ENCODE peak calls at places on chromosomes 1 and 21, in ten cellular contexts. T is CD8-positive, alpha-beta T cell; R is mammary epithelial cell; S is aorta; V is MM.1S; C is HAP-1; M is cardiac muscle cell; P is Karpas-422; X is psoas muscle; N is lower lobe of right lung. I is an unnamed sample.

GRCh38 chr1:205748398-205749093 is 1.4 kb downstream of the NUCKS1 start:
- DNase-seq in T (no peak), R (peak; percentile 50), S (no peak), V (peak; percentile 31), C (peak; percentile 47), M (peak; percentile 96), P (peak; percentile 61), X (no peak), N (no peak), I (peak; percentile 34)

GRCh38 chr21:45248893-45249381 is 38.8 kb downstream of the POFUT2 start:
- DNase-seq in T (no peak), R (peak; percentile 10), S (peak; percentile 83), V (no peak), C (no peak), M (peak; percentile 46), P (no peak), X (no peak), N (no peak), I (peak; percentile 88)

GRCh38 chr1:22229374-22229773 is 86.5 kb upstream of the WNT4 start:
- DNase-seq in T (no peak), R (peak; percentile 87), S (no peak), V (no peak), C (no peak), M (peak; percentile 71), P (no peak), X (no peak), N (no peak), I (no peak)

GRCh38 chr1:222815367-222815765 is 527 bp downstream of the DISP1 start:
- DNase-seq in T (no peak), R (peak; percentile 38), S (peak; percentile 88), V (no peak), C (peak; percentile 16), M (peak; percentile 37), P (no peak), X (no peak), N (no peak), I (peak; percentile 76)

GRCh38 chr1:23150742-23151141 is 17.9 kb downstream of the LUZP1 start:
- DNase-seq in T (no peak), R (no peak), S (no peak), V (no peak), C (no peak), M (no peak), P (no peak), X (no peak), N (no peak), I (no peak)

GRCh38 chr1:70034403-70034802 is 171.0 kb downstream of the LRRC40 start:
- DNase-seq in T (no peak), R (peak; percentile 43), S (no peak), V (no peak), C (peak; percentile 53), M (peak; percentile 74), P (no peak), X (no peak), N (no peak), I (peak; percentile 13)

GRCh38 chr1:28208818-28209441 is 23.9 kb downstream of the DNAJC8 start:
- DNase-seq in T (peak; percentile 28), R (peak; percentile 62), S (no peak), V (peak; percentile 68), C (peak; percentile 47), M (peak; percentile 83), P (peak; percentile 89), X (peak; percentile 37), N (no peak), I (peak; percentile 52)

GRCh38 chr1:111960971-111961370 is 28.5 kb downstream of the KCND3 start:
- DNase-seq in T (no peak), R (no peak), S (no peak), V (no peak), C (no peak), M (no peak), P (no peak), X (no peak), N (no peak), I (no peak)

GRCh38 chr1:234093741-234094140 is 189.3 kb downstream of the SLC35F3 start:
- DNase-seq in T (no peak), R (no peak), S (peak; percentile 76), V (no peak), C (no peak), M (peak; percentile 9), P (no peak), X (peak; percentile 38), N (no peak), I (no peak)

GRCh38 chr1:30325085-30325935 is 398.1 kb downstream of the MATN1 start:
- DNase-seq in T (no peak), R (no peak), S (peak; percentile 55), V (no peak), C (no peak), M (no peak), P (no peak), X (no peak), N (no peak), I (no peak)

GRCh38 chr1:30324251-30325084 is 398.9 kb downstream of the MATN1 start:
- DNase-seq in T (no peak), R (no peak), S (peak; percentile 39), V (no peak), C (no peak), M (no peak), P (no peak), X (no peak), N (no peak), I (no peak)

GRCh38 chr1:30322859-30323257 is 400.5 kb downstream of the MATN1 start:
- DNase-seq in T (no peak), R (no peak), S (peak; percentile 24), V (no peak), C (no peak), M (no peak), P (no peak), X (no peak), N (no peak), I (no peak)

GRCh38 chr1:30323352-30323751 is 400.0 kb downstream of the MATN1 start:
- DNase-seq in T (no peak), R (no peak), S (peak; percentile 12), V (no peak), C (no peak), M (no peak), P (no peak), X (no peak), N (no peak), I (no peak)

GRCh38 chr1:30323841-30324240 is 399.5 kb downstream of the MATN1 start:
- DNase-seq in T (no peak), R (no peak), S (peak; percentile 24), V (no peak), C (no peak), M (no peak), P (no peak), X (no peak), N (no peak), I (peak; percentile 23)
- H3K4me3 ChIP-seq in T (no peak overlapping the region), R (no peak overlapping the region), S (no peak overlapping the region), V (no peak overlapping the region), C (no peak overlapping the region), M (no peak overlapping the region), P (no peak overlapping the region), X (no peak overlapping the region), N (no peak overlapping the region), I (no peak overlapping the region)

DNA sequence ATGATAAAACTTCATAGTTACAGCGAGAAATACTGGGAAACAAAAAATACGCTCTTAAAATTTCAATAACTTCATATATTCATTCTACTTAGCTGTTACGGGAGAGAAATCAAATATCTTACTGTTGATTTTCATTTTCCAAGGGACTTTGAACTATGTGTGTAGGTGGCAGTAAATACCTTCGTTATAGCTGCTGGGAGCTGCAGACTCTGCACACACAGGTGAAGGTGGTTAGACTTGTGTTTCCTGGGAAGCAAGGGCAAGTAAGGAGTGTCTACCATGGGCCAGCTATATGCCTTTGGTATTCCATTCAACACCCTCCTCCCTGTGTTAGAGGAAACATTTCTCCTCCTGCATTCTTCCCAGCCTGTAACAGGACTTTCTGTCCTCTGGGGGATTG is 51.4 kb upstream of the DIRAS3 start:
- DNase-seq in T (no peak), R (no peak), S (no peak), V (no peak), C (no peak), M (no peak), P (no peak), X (no peak), N (no peak), I (no peak)
- H3K9me3 ChIP-seq in T (no peaks in the 10 kb centered on the region), R (no peaks in the 10 kb centered on the region), S (no peaks in the 10 kb centered on the region), V (no peaks in the 10 kb centered on the region), C (no peaks in the 10 kb centered on the region), M (no peaks in the 10 kb centered on the region), P (no peaks in the 10 kb centered on the region), X (no peaks in the 10 kb centered on the region), N (no peaks in the 10 kb centered on the region), I (no peaks in the 10 kb centered on the region)

GRCh38 chr1:47707887-47708535 is 270.2 kb downstream of the FOXD2 start:
- DNase-seq in T (no peak), R (no peak), S (no peak), V (no peak), C (no peak), M (no peak), P (no peak), X (no peak), N (no peak), I (no peak)
- H3K27me3 ChIP-seq in T (peaks cover 33% of the 10 kb centered on the region), R (peaks cover 25% of the 10 kb centered on the region), S (no peaks in the 10 kb centered on the region), V (peaks cover 31% of the 10 kb centered on the region), C (no peaks in the 10 kb centered on the region), M (peaks cover 81% of the 10 kb centered on the region), P (no peaks in the 10 kb centered on the region), X (peaks cover 8% of the 10 kb centered on the region), N (peaks cover 57% of the 10 kb centered on the region), I (peaks cover 14% of the 10 kb centered on the region)

GRCh38 chr1:26281971-26282693 is 2.2 kb downstream of the SH3BGRL3 start:
- DNase-seq in T (no peak), R (no peak), S (peak; percentile 80), V (no peak), C (no peak), M (peak; percentile 54), P (peak; percentile 82), X (peak; percentile 46), N (no peak), I (no peak)
- H3K4me3 ChIP-seq in T (no peak overlapping the region), R (no peak overlapping the region), S (no peak overlapping the region), V (no peak overlapping the region), C (no peak overlapping the region), M (no peak overlapping the region), P (peak overlapping the region; percentile 73), X (no peak overlapping the region), N (peak overlapping the region; percentile 93), I (no peak overlapping the region)

DNA sequence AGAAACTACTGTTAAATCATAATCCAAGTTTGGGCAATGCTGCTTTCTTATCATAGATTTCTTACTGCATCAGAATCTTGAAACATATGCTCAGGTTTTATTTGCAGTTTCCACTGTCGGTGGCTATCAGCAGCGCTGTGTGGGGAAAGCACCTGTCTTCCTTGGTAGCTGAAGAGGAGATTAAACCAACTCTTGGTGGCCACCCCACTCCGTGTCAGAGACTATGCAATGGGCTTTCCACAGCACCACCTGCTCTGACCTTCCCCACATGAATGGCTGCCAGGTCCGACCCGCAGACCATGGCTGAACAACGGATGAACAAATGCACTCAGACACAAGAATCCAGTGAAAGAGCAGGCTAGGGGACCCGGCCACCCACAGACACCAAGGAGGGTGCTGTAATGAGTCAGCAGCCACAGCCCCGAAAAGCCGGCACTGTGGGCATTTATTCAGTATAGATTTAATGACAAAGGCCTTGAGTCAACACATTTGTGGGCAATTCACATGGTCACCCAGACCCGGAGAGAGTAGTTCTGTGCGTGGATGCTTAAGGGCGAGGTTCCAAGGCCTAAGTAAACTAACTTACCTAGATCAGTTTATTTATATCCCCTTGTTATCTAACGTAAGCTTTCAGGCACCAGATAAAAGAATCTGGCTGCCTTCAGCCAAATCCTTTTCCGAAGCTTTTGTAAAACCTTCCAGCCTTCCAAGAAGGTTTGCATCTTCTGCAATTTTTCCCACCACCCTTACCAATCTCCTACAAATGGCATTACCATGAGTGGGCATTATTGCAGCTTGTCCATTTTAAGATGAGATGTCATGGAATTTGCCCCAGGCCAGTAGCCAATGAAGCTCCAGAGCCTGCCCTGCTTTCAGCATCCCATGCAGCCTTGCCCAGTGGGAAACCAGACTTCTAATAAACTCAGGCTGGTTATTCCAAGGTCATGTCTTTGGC is 82.7 kb downstream of the HLCS start:
- DNase-seq in T (no peak), R (no peak), S (no peak), V (no peak), C (no peak), M (no peak), P (no peak), X (no peak), N (no peak), I (no peak)
- H3K9me3 ChIP-seq in T (no peaks in the 10 kb centered on the region), R (no peaks in the 10 kb centered on the region), S (no peaks in the 10 kb centered on the region), V (no peaks in the 10 kb centered on the region), C (no peaks in the 10 kb centered on the region), M (no peaks in the 10 kb centered on the region), P (no peaks in the 10 kb centered on the region), X (no peaks in the 10 kb centered on the region), N (peaks cover 11% of the 10 kb centered on the region), I (peaks cover 5% of the 10 kb centered on the region)

I was measured in MG63.